ENCODE peak calls at places on chromosomes 16 and 17, in six cellular contexts. D, G, L, T, B and P are unnamed samples.

GRCh38 chr17:69574257-69575197 is 160.0 kb downstream of the MAP2K6 start:
- DNase-seq in B (no peak), D (no peak), G (no peak), T (no peak), L (peak; percentile 79), P (no peak)

GRCh38 chr17:67931227-67931626 is 65.0 kb downstream of the C17orf58 start:
- DNase-seq in D (no peak), L (peak; percentile 5), T (no peak), G (no peak), B (no peak), P (no peak)

GRCh38 chr16:50396770-50397525 is 28.2 kb upstream of the BRD7 start:
- DNase-seq in T (peak; percentile 89), B (no peak), G (no peak), D (no peak), L (no peak), P (no peak)

GRCh38 chr17:20771104-20771503 is 191.6 kb downstream of the CDRT15L2 start:
- DNase-seq in D (no peak), T (no peak), L (no peak), G (no peak), B (no peak), P (no peak)

GRCh38 chr17:59175076-59175475 is 19.5 kb downstream of the PRR11 start:
- DNase-seq in D (no peak), B (no peak), L (no peak), T (no peak), G (no peak), P (no peak)

GRCh38 chr17:61219460-61219859 is 180.2 kb upstream of the TBX2 start:
- DNase-seq in L (peak; percentile 82), B (no peak), T (no peak), D (no peak), G (no peak), P (no peak)

GRCh38 chr17:82876149-82876548 is 36.3 kb upstream of the ZNF750 start:
- DNase-seq in D (no peak), T (peak; percentile 65), G (no peak), L (peak; percentile 37), B (no peak), P (no peak)

GRCh38 chr16:75758215-75758614 is 31.9 kb upstream of the CPHXL start:
- DNase-seq in T (peak; percentile 41), D (no peak), L (peak; percentile 35), G (no peak), B (no peak), P (no peak)

GRCh38 chr16:54275956-54276355 is 10.6 kb downstream of the IRX3 start:
- DNase-seq in L (no peak), B (no peak), G (no peak), T (no peak), D (no peak), P (no peak)

GRCh38 chr16:65235339-65236177 is 113.7 kb upstream of the CDH11 start:
- DNase-seq in D (no peak), B (no peak), G (no peak), T (no peak), L (no peak), P (no peak)

GRCh38 chr16:4702466-4702808 is 9.1 kb downstream of the NUDT16L1 start:
- DNase-seq in G (no peak), L (no peak), D (no peak), T (no peak), B (no peak), P (no peak)

GRCh38 chr16:85031451-85031850 is 3.9 kb downstream of the KIAA0513 start:
- DNase-seq in B (no peak), T (no peak), L (no peak), D (no peak), G (no peak), P (no peak)

GRCh38 chr16:12766853-12767252 is 36.8 kb downstream of the CPPED1 start:
- DNase-seq in D (no peak), L (no peak), G (no peak), T (no peak), B (no peak), P (no peak)

GRCh38 chr17:39867891-39868553 is at the start of gene ZPBP2:
- DNase-seq in B (peak; percentile 47), G (no peak), T (no peak), D (peak; percentile 62), L (no peak), P (peak; percentile 42)

GRCh38 chr16:20263138-20263855 is 64.0 kb downstream of the GP2 start:
- DNase-seq in D (no peak), L (no peak), G (no peak), T (no peak), B (no peak), P (no peak)

GRCh38 chr17:30594223-30594952 is 117.2 kb downstream of the GOSR1 start:
- DNase-seq in D (no peak), B (no peak), G (no peak), L (no peak), T (no peak), P (no peak)

GRCh38 chr17:43860927-43861622 is 14.1 kb downstream of the CD300LG start:
- DNase-seq in T (no peak), D (no peak), L (no peak), G (no peak), B (no peak), P (no peak)